ENCODE peak calls at places on chromosomes 12 and 14, in seven cellular contexts. N is body of pancreas, M is tibial nerve, U is HCT116, I is transverse colon, H is gastrocnemius medialis, Z is thyroid gland. T is an unnamed sample.

GRCh38 chr14:68819260-68819691 is 26.4 kb upstream of the ZFP36L1 start:
- DNase-seq in Z (no peak), I (peak; percentile 59), H (no peak), M (no peak), N (no peak), U (peak; percentile 90), T (no peak)

GRCh38 chr12:79983492-79983891 is 48.6 kb upstream of the PPP1R12A start:
- DNase-seq in I (no peak), N (no peak), H (no peak), U (no peak), Z (no peak), M (no peak), T (no peak)

GRCh38 chr14:104439625-104440024 is 139.9 kb upstream of the C14orf180 start:
- DNase-seq in U (no peak), H (no peak), N (no peak), Z (no peak), I (no peak), M (no peak), T (no peak)

GRCh38 chr12:78799679-78800078 is 64.9 kb upstream of the SYT1 start:
- DNase-seq in H (no peak), N (no peak), M (no peak), I (no peak), U (no peak), Z (no peak), T (no peak)

GRCh38 chr14:73591690-73592448 is at the start of gene ACOT4:
- DNase-seq in H (no peak), N (peak; percentile 64), U (no peak), Z (peak; percentile 43), I (peak; percentile 56), M (no peak), T (no peak)

GRCh38 chr14:32134448-32135070 is 57.5 kb downstream of the ARHGAP5 start:
- DNase-seq in H (no peak), M (no peak), U (no peak), Z (no peak), I (no peak), N (no peak), T (no peak)

GRCh38 chr12:42968426-42968825 is 378.9 kb upstream of the PRICKLE1 start:
- DNase-seq in Z (no peak), M (no peak), H (no peak), N (no peak), I (no peak), U (no peak), T (no peak)

GRCh38 chr12:67107751-67108269 is 161.3 kb upstream of the CAND1 start:
- DNase-seq in H (no peak), M (no peak), Z (peak; percentile 12), U (no peak), I (no peak), N (no peak), T (no peak)

GRCh38 chr12:94109154-94109553 is 39.2 kb upstream of the PLXNC1 start:
- DNase-seq in H (no peak), I (no peak), U (no peak), M (no peak), N (no peak), Z (no peak), T (no peak)

GRCh38 chr12:93990832-93991748 is 157.3 kb upstream of the PLXNC1 start:
- DNase-seq in M (no peak), Z (peak; percentile 24), I (no peak), U (no peak), N (peak; percentile 16), H (peak; percentile 62), T (no peak)

GRCh38 chr14:104292084-104292970 is 153.9 kb downstream of the KIF26A start:
- DNase-seq in N (peak; percentile 5), I (peak; percentile 5), H (no peak), M (no peak), U (no peak), Z (no peak), T (peak; percentile 31)

DNA sequence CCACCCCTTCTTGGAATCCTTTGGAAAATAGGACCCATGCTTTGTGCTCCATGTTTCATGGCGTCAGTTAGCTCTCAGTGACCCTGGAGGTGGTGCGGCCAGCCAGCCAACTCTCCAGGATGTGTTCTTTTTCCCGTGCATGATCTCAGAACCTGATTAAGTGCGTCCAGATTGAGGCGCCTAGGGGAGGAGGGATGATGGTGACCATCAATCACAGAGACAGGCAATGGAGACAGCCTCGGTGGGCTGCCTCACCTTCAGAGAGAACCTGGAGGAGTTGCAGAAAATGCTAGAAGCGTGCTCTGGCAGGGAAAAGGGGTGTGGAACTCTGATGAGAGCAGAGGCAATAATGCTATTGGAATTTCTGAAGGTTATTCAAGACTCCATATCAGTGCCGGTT is 53.1 kb upstream of the IGF1 start:
- DNase-seq in U (no peak), N (no peak), I (no peak), M (no peak), Z (no peak), H (no peak), T (no peak)
- TF ChIP-seq POLR2A in U (no peak), N (no peak), I (no peak), M (no peak), Z (no peak), H (no peak), T (no peak)

GRCh38 chr14:103071544-103072251 is 12.3 kb upstream of the LBHD2 start:
- DNase-seq in H (no peak), Z (no peak), U (no peak), N (no peak), I (peak; percentile 64), M (no peak), T (no peak)

GRCh38 chr14:103072595-103073366 is 11.2 kb upstream of the LBHD2 start:
- DNase-seq in M (no peak), I (no peak), U (no peak), N (peak; percentile 53), H (no peak), Z (no peak), T (peak; percentile 74)

GRCh38 chr14:103073367-103073875 is 10.6 kb upstream of the LBHD2 start:
- DNase-seq in U (no peak), H (no peak), I (no peak), M (no peak), N (no peak), Z (no peak), T (peak; percentile 75)

GRCh38 chr14:103073876-103074698 is 9.9 kb upstream of the LBHD2 start:
- DNase-seq in Z (no peak), H (no peak), U (no peak), I (no peak), M (no peak), N (no peak), T (peak; percentile 65)

DNA sequence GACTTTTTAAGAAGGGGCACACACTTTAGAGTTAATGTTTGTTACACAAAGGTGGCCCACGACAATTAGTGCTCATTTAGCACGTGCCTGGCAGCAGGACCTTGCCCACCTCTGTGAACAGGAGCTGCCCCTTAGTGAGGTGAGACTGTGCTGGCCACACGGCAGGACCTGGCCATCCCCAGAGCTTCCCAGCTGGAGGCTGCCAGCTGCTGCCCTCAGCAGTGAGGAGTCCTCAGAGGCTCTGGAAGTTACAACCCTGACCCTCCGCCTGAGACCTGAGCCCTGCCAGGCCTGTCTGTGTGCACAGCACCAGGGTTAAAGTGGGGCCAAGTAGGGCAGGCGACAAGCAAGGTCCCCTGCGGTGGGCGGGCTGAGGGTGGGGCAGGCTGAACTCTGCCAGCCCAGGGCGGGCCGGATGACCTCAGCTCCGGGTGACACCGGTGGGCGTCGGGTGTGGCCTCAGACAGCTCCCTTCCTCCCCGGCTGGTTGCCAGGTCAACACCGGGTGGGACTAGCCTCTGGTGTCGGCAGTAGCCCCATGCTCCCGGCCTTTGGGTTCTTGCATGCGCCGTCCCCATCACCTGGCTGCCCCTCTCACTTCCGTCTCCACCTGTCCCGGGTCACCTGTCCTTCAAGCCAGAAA is 9.2 kb upstream of the LBHD2 start:
- DNase-seq in Z (peak; percentile 70), U (no peak), I (peak; percentile 77), M (peak; percentile 34), H (peak; percentile 51), N (peak; percentile 55), T (peak; percentile 90)
- H3K27ac ChIP-seq in Z (peak overlapping the region; percentile 73), U (peak overlapping the region; percentile 62), I (peak overlapping the region; percentile 58), M (peak overlapping the region; percentile 85), H (peak overlapping the region; percentile 42), N (no peak overlapping the region), T (peak overlapping the region; percentile 87)

GRCh38 chr14:54438703-54439102 is 2.5 kb downstream of the CNIH1 start:
- DNase-seq in Z (no peak), U (no peak), H (no peak), M (no peak), I (no peak), N (no peak), T (no peak)

GRCh38 chr14:54440037-54440436 is 1.1 kb downstream of the CNIH1 start:
- DNase-seq in I (no peak), H (no peak), U (no peak), M (no peak), Z (no peak), N (no peak), T (no peak)

GRCh38 chr14:54444003-54444402 is 2.8 kb upstream of the CNIH1 start:
- DNase-seq in U (no peak), H (no peak), N (no peak), Z (no peak), I (no peak), M (no peak), T (no peak)

GRCh38 chr14:54440454-54440853 is 720 bp downstream of the CNIH1 start:
- DNase-seq in N (no peak), Z (no peak), U (no peak), M (no peak), H (no peak), I (no peak), T (no peak)

DNA sequence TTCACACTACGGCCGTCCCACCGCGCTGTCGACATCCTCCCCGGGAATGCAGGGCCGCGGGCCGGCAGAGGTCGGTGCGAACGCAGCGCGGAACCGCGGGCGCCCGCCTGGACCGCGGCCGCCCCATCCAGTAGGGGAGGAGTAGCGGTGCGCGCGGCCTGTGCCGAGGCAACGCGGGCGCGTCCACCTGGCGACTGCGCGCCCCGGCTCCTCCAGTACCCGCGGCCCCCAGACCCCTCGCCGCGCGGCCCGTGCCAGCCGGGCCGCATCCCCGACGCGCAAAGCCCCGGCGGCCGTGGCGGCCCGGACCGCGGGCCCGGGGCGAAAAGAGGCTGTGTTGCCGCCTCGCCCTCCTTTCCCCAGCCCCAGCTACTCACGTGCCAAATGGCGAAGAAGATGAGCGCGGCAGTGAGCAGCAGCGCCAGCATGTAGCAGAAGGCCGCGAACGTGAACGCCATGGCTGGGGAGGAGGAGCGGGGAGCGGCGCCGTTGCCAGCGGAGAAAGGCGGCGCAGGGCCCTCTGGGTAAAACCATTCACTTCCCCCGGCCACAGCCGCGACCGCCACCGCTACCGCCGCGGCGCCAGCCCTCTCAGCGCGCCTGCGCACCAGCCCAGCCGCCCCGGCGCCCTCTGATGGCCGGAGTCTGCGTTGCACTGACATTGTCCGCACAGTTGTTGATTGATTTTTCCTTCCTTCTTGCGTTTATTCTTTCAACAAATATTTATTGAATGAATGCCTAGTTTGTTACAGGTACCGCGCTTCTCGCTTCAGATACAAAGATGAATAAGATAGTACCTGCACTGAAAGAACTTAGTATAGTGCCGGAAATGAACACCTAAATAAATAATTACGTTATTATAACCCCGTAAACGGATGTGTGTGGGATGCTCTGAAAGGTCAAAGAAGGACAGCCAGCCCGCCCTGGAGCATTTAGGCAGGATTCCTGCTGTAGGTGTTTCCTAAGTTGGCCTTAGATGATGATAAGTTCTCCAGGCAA is at the start of gene CNIH1:
- DNase-seq in M (peak; percentile 87), N (peak; percentile 93), I (peak; percentile 94), U (peak; percentile 73), H (peak; percentile 85), Z (peak; percentile 90), T (peak; percentile 94)
- TF ChIP-seq POLR2A in M (peak; percentile 50), N (peak; percentile 69), I (peak; percentile 62), U (peak; percentile 77), H (peak; percentile 40), Z (peak; percentile 74), T (peak; percentile 11)

DNA sequence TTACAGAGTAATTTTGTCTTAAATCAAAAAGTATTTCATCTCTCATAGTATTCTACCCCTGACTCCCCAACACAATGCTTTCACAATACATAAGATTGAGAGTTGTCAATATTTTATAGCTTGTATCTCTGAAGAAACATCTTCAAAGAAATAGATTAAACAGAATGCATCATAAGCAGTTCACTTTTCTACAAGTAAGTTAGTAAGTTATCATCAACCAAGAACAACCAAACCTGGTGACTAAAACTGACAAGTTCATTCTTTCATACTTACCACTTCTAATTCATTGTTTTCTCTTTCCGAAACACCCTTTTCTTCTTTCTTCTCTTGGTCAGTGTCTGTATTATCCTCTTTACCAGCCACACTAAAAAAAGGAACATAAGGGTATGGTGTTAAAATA is 101.2 kb downstream of the KIF21A start:
- DNase-seq in N (no peak), H (no peak), I (no peak), M (no peak), U (no peak), Z (no peak), T (no peak)
- H3K27ac ChIP-seq in N (no peak overlapping the region), H (no peak overlapping the region), I (no peak overlapping the region), M (no peak overlapping the region), U (no peak overlapping the region), Z (no peak overlapping the region), T (no peak overlapping the region)

T was measured in suprapubic skin.